ENCODE peak calls at places on chromosomes 2 and 18, in five cellular contexts. X, L, W, A and N are unnamed samples.

GRCh38 chr2:47771211-47771610 is 11.7 kb upstream of the MSH6 start:
- DNase-seq in W (no peak), L (peak), A (no peak), X (no peak), N (peak)

GRCh38 chr18:48719988-48720654 is 181.3 kb downstream of the CTIF start:
- DNase-seq in L (no peak), W (no peak), A (no peak), X (peak), N (no peak)

GRCh38 chr2:1871171-1871570 is 126.9 kb upstream of the PXDN start:
- DNase-seq in A (no peak), L (no peak), W (peak), X (no peak), N (no peak)

GRCh38 chr2:200451506-200451905 is 58.4 kb downstream of the KCTD18 start:
- DNase-seq in L (no peak), W (no peak), X (no peak), A (peak), N (no peak)

GRCh38 chr2:216671791-216672343 is 23.5 kb downstream of the IGFBP5 start:
- DNase-seq in X (no peak), A (no peak), W (no peak), L (no peak), N (no peak)

GRCh38 chr2:7373156-7373555 is 455.9 kb downstream of the RNF144A start:
- DNase-seq in A (no peak), L (no peak), W (no peak), X (no peak), N (no peak)

GRCh38 chr18:3624818-3625716 is 175.1 kb downstream of the TGIF1 start:
- DNase-seq in A (no peak), W (peak), L (peak), X (no peak), N (peak)

GRCh38 chr2:29804671-29805070 is 116.7 kb downstream of the ALK start:
- DNase-seq in X (no peak), A (no peak), W (no peak), L (no peak), N (no peak)

GRCh38 chr18:79458131-79458838 is 62.6 kb downstream of the NFATC1 start:
- DNase-seq in W (peak), A (no peak), L (peak), X (no peak), N (peak)

GRCh38 chr18:35851286-35851967 is 121.1 kb upstream of the RMP24 start:
- DNase-seq in X (no peak), L (no peak), W (no peak), A (no peak), N (no peak)

GRCh38 chr2:160308915-160309314 is 108.8 kb upstream of the ITGB6 start:
- DNase-seq in W (no peak), A (no peak), L (no peak), X (no peak), N (peak)

GRCh38 chr2:129922571-129923264 is 56.7 kb upstream of the RAB6C start:
- DNase-seq in W (no peak), A (peak), X (no peak), L (no peak), N (no peak)

GRCh38 chr2:207219716-207220414 is 54.1 kb upstream of the KLF7 start:
- DNase-seq in L (no peak), X (no peak), A (no peak), W (no peak), N (peak)

GRCh38 chr2:176002684-176003225 is 688 bp upstream of the LNPK start:
- DNase-seq in L (no peak), A (no peak), X (peak), W (no peak), N (no peak)

GRCh38 chr18:28854964-28855363 is 678.0 kb upstream of the CDH2 start:
- DNase-seq in L (no peak), W (no peak), X (no peak), A (no peak), N (no peak)

GRCh38 chr2:74379851-74380789 is at the start of gene DCTN1:
- DNase-seq in L (no peak), X (no peak), W (peak), A (no peak), N (no peak)
- H3K4me3 ChIP-seq in L (no peak), X (peak), W (peak), A (no peak), N (no peak)

GRCh38 chr2:11133238-11133935 is 21.9 kb upstream of the SLC66A3 start:
- DNase-seq in W (no peak), L (no peak), A (no peak), X (no peak), N (no peak)

GRCh38 chr2:11132036-11132671 is 23.1 kb upstream of the SLC66A3 start:
- DNase-seq in X (no peak), L (no peak), W (no peak), A (no peak), N (no peak)

GRCh38 chr2:11134349-11134748 is 20.9 kb upstream of the SLC66A3 start:
- DNase-seq in W (no peak), A (no peak), L (no peak), X (no peak), N (no peak)

GRCh38 chr2:11131166-11131920 is 23.9 kb upstream of the SLC66A3 start:
- DNase-seq in A (no peak), X (no peak), L (no peak), W (no peak), N (no peak)

GRCh38 chr2:11133936-11134320 is 21.3 kb upstream of the SLC66A3 start:
- DNase-seq in A (no peak), W (no peak), X (no peak), L (no peak), N (no peak)
- H3K4me3 ChIP-seq in A (no peak), W (peak), X (peak), L (no peak), N (no peak)

GRCh38 chr2:172930871-172931255 is 144.8 kb upstream of the MAP3K20 start:
- DNase-seq in W (no peak), A (no peak), X (no peak), L (no peak), N (no peak)

GRCh38 chr2:172931923-172932520 is 143.6 kb upstream of the MAP3K20 start:
- DNase-seq in W (peak), X (peak), L (peak), A (peak), N (peak)

GRCh38 chr2:172929644-172930043 is 146.0 kb upstream of the MAP3K20 start:
- DNase-seq in L (no peak), X (no peak), A (no peak), W (no peak), N (no peak)

GRCh38 chr2:172928754-172929153 is 146.9 kb upstream of the MAP3K20 start:
- DNase-seq in X (no peak), A (no peak), W (no peak), L (no peak), N (no peak)

GRCh38 chr2:172931256-172931894 is 144.3 kb upstream of the MAP3K20 start:
- DNase-seq in W (no peak), X (no peak), L (no peak), A (no peak), N (peak)
- H3K4me3 ChIP-seq in W (no peak), X (peak), L (no peak), A (no peak), N (peak)

GRCh38 chr18:13278231-13278630 is 59.7 kb downstream of the LDLRAD4 start:
- DNase-seq in W (no peak), A (no peak), L (no peak), X (no peak), N (no peak)
- H3K4me3 ChIP-seq in W (no peak), A (no peak), L (no peak), X (no peak), N (no peak)

DNA sequence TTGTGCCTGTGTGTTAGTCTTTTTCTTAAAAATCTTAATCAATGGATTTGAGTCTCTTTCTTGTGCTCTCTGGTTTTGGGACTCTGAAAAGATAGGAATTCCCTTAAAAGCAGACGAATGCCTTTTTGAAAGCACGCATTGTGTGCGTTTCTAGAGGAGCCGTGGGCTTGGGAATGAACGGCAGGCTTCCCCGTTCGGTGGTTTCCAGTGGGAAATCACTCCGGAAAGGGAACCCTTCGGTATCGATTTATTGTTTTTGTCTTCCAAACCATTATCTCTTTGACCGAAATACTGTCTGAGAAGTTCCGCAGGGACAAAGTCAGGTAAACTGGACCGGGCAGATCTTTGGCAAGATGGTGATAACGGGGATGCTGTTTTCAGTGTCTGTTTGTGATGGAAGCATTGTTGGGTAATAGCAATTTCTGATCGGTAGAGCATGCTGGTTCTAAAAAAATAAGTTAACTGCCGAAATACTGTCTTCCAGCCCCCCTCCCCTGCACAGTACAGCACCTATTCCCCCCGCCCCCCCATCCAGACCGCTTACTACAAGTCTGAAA is 429 bp downstream of the SETBP1 start:
- DNase-seq in A (no peak), X (no peak), L (no peak), W (no peak), N (no peak)
- H3K4me3 ChIP-seq in A (peak), X (peak), L (no peak), W (peak), N (peak)